ENCODE peak calls at places on chromosomes 1 and 21, in ten cellular contexts. One of them, this sample, is unnamed.
A peak's percentile ranks its signal among the peaks of the same experiment; 100 is the strongest.

GRCh38 chr1:44678626-44679025 is 4.1 kb downstream of the ARMH1 start:
- DNase-seq in IMR-90: no peak
- DNase-seq in neural progenitor cell: no peak
- DNase-seq in heart left ventricle: no peak
- DNase-seq in mesendoderm: no peak
- DNase-seq in GM23248: no peak
- DNase-seq in neuronal stem cell: no peak
- DNase-seq in PC-9: no peak
- DNase-seq in CD8-positive, alpha-beta T cell: no peak
- DNase-seq in left ventricle myocardium inferior: no peak
- DNase-seq in this sample: no peak

GRCh38 chr1:218643926-218644325 is 298.8 kb downstream of the TGFB2 start:
- DNase-seq in IMR-90: no peak
- DNase-seq in neural progenitor cell: peak; percentile 38
- DNase-seq in heart left ventricle: no peak
- DNase-seq in mesendoderm: no peak
- DNase-seq in GM23248: no peak
- DNase-seq in neuronal stem cell: no peak
- DNase-seq in PC-9: no peak
- DNase-seq in CD8-positive, alpha-beta T cell: no peak
- DNase-seq in left ventricle myocardium inferior: no peak
- DNase-seq in this sample: no peak

GRCh38 chr21:45513003-45513706 is 29.1 kb downstream of the SLC19A1 start:
- DNase-seq in IMR-90: no peak
- DNase-seq in neural progenitor cell: no peak
- DNase-seq in heart left ventricle: no peak
- DNase-seq in mesendoderm: no peak
- DNase-seq in GM23248: no peak
- DNase-seq in neuronal stem cell: no peak
- DNase-seq in PC-9: peak; percentile 86
- DNase-seq in CD8-positive, alpha-beta T cell: peak; percentile 15
- DNase-seq in left ventricle myocardium inferior: peak; percentile 8
- DNase-seq in this sample: no peak

GRCh38 chr1:11982010-11982392 is 1.8 kb downstream of the MFN2 start:
- DNase-seq in IMR-90: peak; percentile 46
- DNase-seq in neural progenitor cell: peak; percentile 15
- DNase-seq in heart left ventricle: no peak
- DNase-seq in mesendoderm: no peak
- DNase-seq in GM23248: peak; percentile 68
- DNase-seq in neuronal stem cell: no peak
- DNase-seq in PC-9: peak; percentile 29
- DNase-seq in CD8-positive, alpha-beta T cell: no peak
- DNase-seq in left ventricle myocardium inferior: no peak
- DNase-seq in this sample: no peak

GRCh38 chr1:147384805-147385204 is 142.3 kb downstream of the CHD1L start:
- DNase-seq in IMR-90: no peak
- DNase-seq in neural progenitor cell: no peak
- DNase-seq in heart left ventricle: no peak
- DNase-seq in mesendoderm: no peak
- DNase-seq in GM23248: no peak
- DNase-seq in neuronal stem cell: no peak
- DNase-seq in PC-9: no peak
- DNase-seq in CD8-positive, alpha-beta T cell: no peak
- DNase-seq in left ventricle myocardium inferior: no peak
- DNase-seq in this sample: no peak

GRCh38 chr1:5109652-5110051 is 455.2 kb downstream of the AJAP1 start:
- DNase-seq in IMR-90: no peak
- DNase-seq in neural progenitor cell: peak; percentile 23
- DNase-seq in heart left ventricle: no peak
- DNase-seq in mesendoderm: no peak
- DNase-seq in GM23248: no peak
- DNase-seq in neuronal stem cell: no peak
- DNase-seq in PC-9: no peak
- DNase-seq in CD8-positive, alpha-beta T cell: no peak
- DNase-seq in left ventricle myocardium inferior: no peak
- DNase-seq in this sample: no peak

GRCh38 chr1:248862695-248863010 is 3.8 kb upstream of the ZNF692 start:
- DNase-seq in IMR-90: no peak
- DNase-seq in neural progenitor cell: no peak
- DNase-seq in heart left ventricle: no peak
- DNase-seq in mesendoderm: no peak
- DNase-seq in GM23248: no peak
- DNase-seq in neuronal stem cell: no peak
- DNase-seq in PC-9: no peak
- DNase-seq in CD8-positive, alpha-beta T cell: no peak
- DNase-seq in left ventricle myocardium inferior: no peak
- DNase-seq in this sample: no peak

GRCh38 chr21:46202592-46203202 is 18.4 kb upstream of the SPATC1L start:
- DNase-seq in IMR-90: no peak
- DNase-seq in neural progenitor cell: no peak
- DNase-seq in heart left ventricle: no peak
- DNase-seq in mesendoderm: peak; percentile 35
- DNase-seq in GM23248: no peak
- DNase-seq in neuronal stem cell: no peak
- DNase-seq in PC-9: no peak
- DNase-seq in CD8-positive, alpha-beta T cell: no peak
- DNase-seq in left ventricle myocardium inferior: peak; percentile 14
- DNase-seq in this sample: no peak

GRCh38 chr1:190084552-190084951 is 393.1 kb downstream of the BRINP3 start:
- DNase-seq in IMR-90: no peak
- DNase-seq in neural progenitor cell: peak; percentile 60
- DNase-seq in heart left ventricle: no peak
- DNase-seq in mesendoderm: peak; percentile 84
- DNase-seq in GM23248: no peak
- DNase-seq in neuronal stem cell: no peak
- DNase-seq in PC-9: no peak
- DNase-seq in CD8-positive, alpha-beta T cell: no peak
- DNase-seq in left ventricle myocardium inferior: no peak
- DNase-seq in this sample: no peak

GRCh38 chr1:21896026-21896425 is 41.1 kb downstream of the HSPG2 start:
- DNase-seq in IMR-90: no peak
- DNase-seq in neural progenitor cell: no peak
- DNase-seq in heart left ventricle: peak; percentile 7
- DNase-seq in mesendoderm: no peak
- DNase-seq in GM23248: no peak
- DNase-seq in neuronal stem cell: no peak
- DNase-seq in PC-9: no peak
- DNase-seq in CD8-positive, alpha-beta T cell: no peak
- DNase-seq in left ventricle myocardium inferior: no peak
- DNase-seq in this sample: no peak

GRCh38 chr1:14363191-14363590 is 235.3 kb upstream of the KAZN start:
- DNase-seq in IMR-90: no peak
- DNase-seq in neural progenitor cell: no peak
- DNase-seq in heart left ventricle: no peak
- DNase-seq in mesendoderm: no peak
- DNase-seq in GM23248: peak; percentile 56
- DNase-seq in neuronal stem cell: no peak
- DNase-seq in PC-9: no peak
- DNase-seq in CD8-positive, alpha-beta T cell: no peak
- DNase-seq in left ventricle myocardium inferior: no peak
- DNase-seq in this sample: no peak

GRCh38 chr1:246775531-246776385 is 51.5 kb downstream of the SCCPDH start:
- DNase-seq in IMR-90: no peak
- DNase-seq in neural progenitor cell: no peak
- DNase-seq in heart left ventricle: no peak
- DNase-seq in mesendoderm: no peak
- DNase-seq in GM23248: no peak
- DNase-seq in neuronal stem cell: no peak
- DNase-seq in PC-9: no peak
- DNase-seq in CD8-positive, alpha-beta T cell: no peak
- DNase-seq in left ventricle myocardium inferior: no peak
- DNase-seq in this sample: no peak
- H3K4me1 ChIP-seq in IMR-90: no peaks in the 10 kb centered on the region
- H3K4me1 ChIP-seq in neural progenitor cell: no peaks in the 10 kb centered on the region
- H3K4me1 ChIP-seq in heart left ventricle: no peaks in the 10 kb centered on the region
- H3K4me1 ChIP-seq in mesendoderm: no peaks in the 10 kb centered on the region
- H3K4me1 ChIP-seq in GM23248: no peaks in the 10 kb centered on the region
- H3K4me1 ChIP-seq in neuronal stem cell: peaks cover 3% of the 10 kb centered on the region
- H3K4me1 ChIP-seq in PC-9: no peaks in the 10 kb centered on the region
- H3K4me1 ChIP-seq in CD8-positive, alpha-beta T cell: no peaks in the 10 kb centered on the region
- H3K4me1 ChIP-seq in left ventricle myocardium inferior: no peaks in the 10 kb centered on the region
- H3K4me1 ChIP-seq in this sample: no peaks in the 10 kb centered on the region

GRCh38 chr1:97378596-97378995 is 542.2 kb downstream of the DPYD start:
- DNase-seq in IMR-90: peak; percentile 59
- DNase-seq in neural progenitor cell: no peak
- DNase-seq in heart left ventricle: no peak
- DNase-seq in mesendoderm: no peak
- DNase-seq in GM23248: peak; percentile 23
- DNase-seq in neuronal stem cell: no peak
- DNase-seq in PC-9: no peak
- DNase-seq in CD8-positive, alpha-beta T cell: no peak
- DNase-seq in left ventricle myocardium inferior: no peak
- DNase-seq in this sample: no peak

GRCh38 chr1:97385536-97385935 is 535.3 kb downstream of the DPYD start:
- DNase-seq in IMR-90: no peak
- DNase-seq in neural progenitor cell: no peak
- DNase-seq in heart left ventricle: no peak
- DNase-seq in mesendoderm: no peak
- DNase-seq in GM23248: no peak
- DNase-seq in neuronal stem cell: no peak
- DNase-seq in PC-9: no peak
- DNase-seq in CD8-positive, alpha-beta T cell: no peak
- DNase-seq in left ventricle myocardium inferior: no peak
- DNase-seq in this sample: no peak

GRCh38 chr1:97379387-97380075 is 541.3 kb downstream of the DPYD start:
- DNase-seq in IMR-90: peak; percentile 86
- DNase-seq in neural progenitor cell: no peak
- DNase-seq in heart left ventricle: no peak
- DNase-seq in mesendoderm: no peak
- DNase-seq in GM23248: peak; percentile 94
- DNase-seq in neuronal stem cell: no peak
- DNase-seq in PC-9: no peak
- DNase-seq in CD8-positive, alpha-beta T cell: no peak
- DNase-seq in left ventricle myocardium inferior: no peak
- DNase-seq in this sample: no peak

DNA sequence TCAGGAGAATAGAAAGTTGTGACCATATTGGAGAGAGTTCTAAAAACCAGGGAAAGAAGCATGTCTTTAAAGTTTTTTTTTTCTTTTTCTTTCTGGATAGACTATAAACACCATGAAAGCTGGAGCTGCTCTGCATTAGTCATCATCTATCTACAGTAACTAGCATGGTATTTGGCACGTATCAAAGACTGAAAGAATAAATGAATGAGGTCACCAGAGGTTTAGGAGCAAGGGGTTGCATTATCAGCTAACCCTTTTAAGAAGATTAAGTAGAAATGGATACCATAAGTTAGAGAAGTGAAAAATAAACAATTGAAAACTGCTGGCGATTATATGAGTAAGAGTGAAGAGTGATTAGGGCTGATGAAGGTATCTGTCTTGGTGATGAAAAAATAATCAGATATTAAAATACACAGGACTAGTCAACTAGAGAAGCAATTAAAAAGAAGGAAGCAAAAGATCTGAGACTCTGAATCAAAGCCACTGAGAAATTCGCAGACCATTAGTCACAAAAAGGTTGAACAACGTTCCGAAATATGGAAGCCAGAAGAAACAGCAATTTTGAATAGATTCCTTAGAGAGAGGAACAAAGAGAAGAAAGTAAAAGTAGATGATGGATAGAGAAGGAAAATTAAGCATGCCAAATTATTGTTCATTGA is 536.4 kb downstream of the DPYD start:
- DNase-seq in IMR-90: peak; percentile 92
- DNase-seq in neural progenitor cell: no peak
- DNase-seq in heart left ventricle: no peak
- DNase-seq in mesendoderm: peak; percentile 9
- DNase-seq in GM23248: peak; percentile 87
- DNase-seq in neuronal stem cell: no peak
- DNase-seq in PC-9: no peak
- DNase-seq in CD8-positive, alpha-beta T cell: no peak
- DNase-seq in left ventricle myocardium inferior: no peak
- DNase-seq in this sample: no peak
- H3K4me3 ChIP-seq in IMR-90: no peak overlapping the region
- H3K4me3 ChIP-seq in neural progenitor cell: no peak overlapping the region
- H3K4me3 ChIP-seq in heart left ventricle: no peak overlapping the region
- H3K4me3 ChIP-seq in mesendoderm: no peak overlapping the region
- H3K4me3 ChIP-seq in GM23248: peak overlapping the region; percentile 33
- H3K4me3 ChIP-seq in neuronal stem cell: no peak overlapping the region
- H3K4me3 ChIP-seq in PC-9: no peak overlapping the region
- H3K4me3 ChIP-seq in CD8-positive, alpha-beta T cell: no peak overlapping the region
- H3K4me3 ChIP-seq in left ventricle myocardium inferior: no peak overlapping the region
- H3K4me3 ChIP-seq in this sample: no peak overlapping the region

DNA sequence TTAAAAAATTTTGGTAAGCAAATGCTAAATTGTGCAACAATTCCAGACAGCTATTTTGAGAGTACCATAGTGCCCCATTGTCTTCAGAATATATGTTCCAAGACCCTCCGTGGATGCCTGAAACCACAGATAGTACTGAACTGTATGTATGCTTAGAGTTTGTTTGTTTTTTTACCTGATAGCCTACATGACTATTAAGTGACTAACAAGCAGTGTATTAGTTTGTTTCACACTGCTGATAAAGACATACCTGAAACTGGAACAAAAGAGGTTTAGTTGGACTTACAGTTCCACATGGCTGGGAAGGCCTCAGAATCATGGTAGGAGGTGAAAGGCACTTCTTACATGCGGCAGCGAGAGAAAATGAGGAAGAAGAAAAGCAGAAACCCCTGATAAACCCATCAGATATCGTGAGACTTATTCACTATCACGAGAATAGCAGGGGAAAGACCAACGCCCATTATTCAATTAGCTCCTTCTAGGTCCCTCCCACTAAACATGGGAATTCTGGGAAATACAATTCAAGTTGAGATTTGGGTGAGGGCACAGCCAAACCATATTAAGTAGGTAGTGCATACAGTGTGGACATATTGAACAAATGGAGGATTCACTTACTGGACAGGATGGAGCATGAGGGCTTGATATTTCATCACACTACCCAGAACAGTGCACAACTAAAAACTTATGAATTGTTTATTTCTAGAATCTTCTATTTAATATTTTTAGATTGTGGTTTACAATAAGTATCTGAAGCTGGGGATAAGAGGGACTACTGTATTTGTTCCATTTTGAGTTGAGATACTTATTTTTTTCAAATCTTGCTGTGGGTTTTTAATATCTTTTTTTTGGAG is 78.5 kb downstream of the LHX9 start:
- DNase-seq in IMR-90: no peak
- DNase-seq in neural progenitor cell: no peak
- DNase-seq in heart left ventricle: no peak
- DNase-seq in mesendoderm: no peak
- DNase-seq in GM23248: no peak
- DNase-seq in neuronal stem cell: no peak
- DNase-seq in PC-9: no peak
- DNase-seq in CD8-positive, alpha-beta T cell: no peak
- DNase-seq in left ventricle myocardium inferior: no peak
- DNase-seq in this sample: no peak
- H3K27ac ChIP-seq in IMR-90: no peak overlapping the region
- H3K27ac ChIP-seq in neural progenitor cell: no peak overlapping the region
- H3K27ac ChIP-seq in heart left ventricle: no peak overlapping the region
- H3K27ac ChIP-seq in mesendoderm: no peak overlapping the region
- H3K27ac ChIP-seq in GM23248: no peak overlapping the region
- H3K27ac ChIP-seq in neuronal stem cell: no peak overlapping the region
- H3K27ac ChIP-seq in PC-9: peak overlapping the region; percentile 79
- H3K27ac ChIP-seq in CD8-positive, alpha-beta T cell: no peak overlapping the region
- H3K27ac ChIP-seq in left ventricle myocardium inferior: no peak overlapping the region
- H3K27ac ChIP-seq in this sample: no peak overlapping the region

DNA sequence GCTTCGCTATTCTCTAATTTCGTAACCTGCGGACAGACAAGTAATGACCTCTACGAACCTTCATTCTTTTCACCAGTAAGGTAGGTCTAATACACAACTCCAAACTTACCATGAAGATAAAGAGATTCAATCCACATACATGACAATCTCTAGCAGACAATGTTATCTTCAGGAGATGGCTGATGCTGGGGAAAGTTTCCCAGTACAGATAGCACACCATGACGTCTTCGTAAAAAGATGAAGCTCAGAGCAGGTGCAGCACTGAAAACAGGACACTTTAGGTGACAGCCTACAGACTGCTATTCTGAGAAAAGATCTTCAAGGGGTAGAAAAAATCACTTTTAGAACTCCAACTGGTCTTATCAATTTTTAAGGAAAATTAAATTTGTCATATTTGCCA is 41.3 kb downstream of the ZNF281 start:
- DNase-seq in IMR-90: no peak
- DNase-seq in neural progenitor cell: no peak
- DNase-seq in heart left ventricle: no peak
- DNase-seq in mesendoderm: peak; percentile 89
- DNase-seq in GM23248: peak; percentile 4
- DNase-seq in neuronal stem cell: no peak
- DNase-seq in PC-9: no peak
- DNase-seq in CD8-positive, alpha-beta T cell: no peak
- DNase-seq in left ventricle myocardium inferior: no peak
- DNase-seq in this sample: no peak
- H3K4me1 ChIP-seq in IMR-90: peaks cover 14% of the 10 kb centered on the region
- H3K4me1 ChIP-seq in neural progenitor cell: peaks cover 35% of the 10 kb centered on the region
- H3K4me1 ChIP-seq in heart left ventricle: no peaks in the 10 kb centered on the region
- H3K4me1 ChIP-seq in mesendoderm: peaks cover 8% of the 10 kb centered on the region
- H3K4me1 ChIP-seq in GM23248: peaks cover 80% of the 10 kb centered on the region
- H3K4me1 ChIP-seq in neuronal stem cell: peaks cover 8% of the 10 kb centered on the region
- H3K4me1 ChIP-seq in PC-9: peaks cover 60% of the 10 kb centered on the region
- H3K4me1 ChIP-seq in CD8-positive, alpha-beta T cell: no peaks in the 10 kb centered on the region
- H3K4me1 ChIP-seq in left ventricle myocardium inferior: no peaks in the 10 kb centered on the region
- H3K4me1 ChIP-seq in this sample: no peaks in the 10 kb centered on the region